ENCODE peak calls at places on chromosomes 16 and 17, in six cellular contexts. Z is non-pigmented ciliary epithelial cell, X is nucleus accumbens, A is T-cell, S is SHP77, H is EH. R is an unnamed sample.
A peak's percentile ranks its signal among the peaks of the same experiment; 100 is the strongest.

GRCh38 chr17:7220593-7221280 is 999 bp downstream of the ACADVL start:
- DNase-seq in A (peak; percentile 31), Z (no peak), S (peak; percentile 45), H (peak; percentile 69), X (peak; percentile 20), R (peak; percentile 79)

GRCh38 chr16:10827691-10828341 is 9.2 kb upstream of the TVP23A start:
- DNase-seq in S (no peak), H (peak; percentile 88), X (no peak), A (no peak), Z (peak; percentile 10), R (peak; percentile 77)

GRCh38 chr17:79026345-79027273 is 2.6 kb downstream of the C1QTNF1 start:
- DNase-seq in Z (no peak), X (no peak), S (peak; percentile 14), H (peak; percentile 87), A (no peak), R (no peak)

GRCh38 chr16:81149614-81150013 is 53.4 kb upstream of the GCSH start:
- DNase-seq in X (no peak), H (no peak), S (no peak), Z (no peak), A (no peak), R (no peak)

GRCh38 chr17:2067559-2067958 is 12.7 kb downstream of the HIC1 start:
- DNase-seq in A (no peak), X (no peak), S (no peak), H (peak; percentile 79), Z (no peak), R (no peak)

GRCh38 chr17:76584427-76585047 is 1.1 kb downstream of the ST6GALNAC2 start:
- DNase-seq in Z (no peak), X (no peak), S (no peak), H (no peak), A (no peak), R (no peak)

GRCh38 chr16:86217001-86217890 is 293.1 kb upstream of the FOXF1 start:
- DNase-seq in H (no peak), Z (no peak), A (no peak), S (no peak), X (no peak), R (no peak)

GRCh38 chr17:82661717-82662683 is 13.8 kb upstream of the WDR45B start:
- DNase-seq in Z (no peak), S (no peak), X (no peak), A (no peak), H (no peak), R (no peak)

GRCh38 chr16:14505846-14506245 is 124.2 kb downstream of the PARN start:
- DNase-seq in H (peak; percentile 48), Z (peak; percentile 58), A (no peak), X (no peak), S (no peak), R (no peak)

R was measured in left lobe of liver.